ENCODE peak calls at places on chromosomes 2 and 18, in nine cellular contexts. I is mesenchymal stem cell; H is left cardiac atrium; G is GM12865; D is A549; R is foreskin fibroblast; M is NCI-H524; Q is CD8-positive, alpha-beta T cell; F is psoas muscle. S is an unnamed sample.

GRCh38 chr2:241050624-241051577 is 51.2 kb downstream of the MTERF4 start:
- DNase-seq in I (no peak), H (no peak), G (no peak), D (no peak), R (no peak), M (no peak), Q (no peak), F (no peak), S (no peak)

GRCh38 chr2:118013221-118013723 is 598 bp downstream of the CCDC93 start:
- DNase-seq in I (peak; percentile 28), H (peak; percentile 53), G (peak; percentile 32), D (peak; percentile 55), R (peak; percentile 29), M (peak; percentile 32), Q (peak; percentile 15), F (peak; percentile 78), S (peak; percentile 47)

GRCh38 chr2:20291846-20292408 is 58.7 kb downstream of the PUM2 start:
- DNase-seq in I (no peak), H (no peak), G (no peak), D (no peak), R (no peak), M (no peak), Q (no peak), F (no peak), S (no peak)

GRCh38 chr2:237154050-237154638 is 68.5 kb downstream of the COPS8 start:
- DNase-seq in I (peak; percentile 69), H (no peak), G (peak; percentile 81), D (peak; percentile 45), R (peak; percentile 59), M (peak; percentile 65), Q (peak; percentile 45), F (no peak), S (peak; percentile 58)

GRCh38 chr2:217477583-217477982 is 525.2 kb downstream of the TNS1 start:
- DNase-seq in I (no peak), H (no peak), G (no peak), D (no peak), R (no peak), M (no peak), Q (no peak), F (no peak), S (no peak)

GRCh38 chr2:191001032-191001431 is 12.9 kb downstream of the STAT1 start:
- DNase-seq in I (no peak), H (no peak), G (no peak), D (no peak), R (no peak), M (no peak), Q (no peak), F (no peak), S (no peak)

GRCh38 chr18:43539862-43540261 is 262.6 kb upstream of the SYT4 start:
- DNase-seq in I (no peak), H (no peak), G (no peak), D (no peak), R (no peak), M (no peak), Q (no peak), F (no peak), S (no peak)

GRCh38 chr2:187379869-187380268 is 68.2 kb downstream of the CALCRL start:
- DNase-seq in I (no peak), H (no peak), G (no peak), D (no peak), R (no peak), M (no peak), Q (no peak), F (no peak), S (no peak)

GRCh38 chr2:105999590-105999989 is 194.5 kb downstream of the UXS1 start:
- DNase-seq in I (no peak), H (no peak), G (no peak), D (no peak), R (no peak), M (no peak), Q (no peak), F (no peak), S (no peak)

GRCh38 chr2:158191076-158191566 is 89.4 kb downstream of the UPP2 start:
- DNase-seq in I (peak; percentile 22), H (no peak), G (peak; percentile 74), D (no peak), R (no peak), M (no peak), Q (no peak), F (no peak), S (no peak)

GRCh38 chr2:202149155-202149762 is 76.2 kb downstream of the KIAA2012 start:
- DNase-seq in I (no peak), H (peak; percentile 70), G (no peak), D (no peak), R (no peak), M (no peak), Q (no peak), F (no peak), S (no peak)

GRCh38 chr2:39429738-39430137 is 7.3 kb downstream of the MAP4K3 start:
- DNase-seq in I (no peak), H (no peak), G (no peak), D (no peak), R (no peak), M (no peak), Q (no peak), F (no peak), S (no peak)

GRCh38 chr18:48106976-48107781 is 176.7 kb upstream of the SMAD2 start:
- DNase-seq in I (no peak), H (no peak), G (no peak), D (no peak), R (no peak), M (no peak), Q (no peak), F (no peak), S (no peak)

GRCh38 chr2:43467889-43468288 is 127.9 kb downstream of the THADA start:
- DNase-seq in I (peak; percentile 64), H (no peak), G (no peak), D (no peak), R (peak; percentile 54), M (no peak), Q (no peak), F (no peak), S (no peak)

GRCh38 chr18:11175266-11175947 is 26.0 kb upstream of the PIEZO2 start:
- DNase-seq in I (peak; percentile 13), H (no peak), G (no peak), D (no peak), R (peak; percentile 33), M (no peak), Q (no peak), F (no peak), S (no peak)

GRCh38 chr2:240963376-240964220 is 34.8 kb upstream of the SNED1 start:
- DNase-seq in I (no peak), H (no peak), G (no peak), D (no peak), R (no peak), M (no peak), Q (no peak), F (peak; percentile 34), S (no peak)

GRCh38 chr2:38723173-38723572 is 28.0 kb downstream of the SRSF7 start:
- DNase-seq in I (no peak), H (no peak), G (peak; percentile 88), D (no peak), R (no peak), M (peak; percentile 80), Q (no peak), F (peak; percentile 82), S (no peak)

GRCh38 chr2:109209412-109209811 is 80.4 kb downstream of the SH3RF3 start:
- DNase-seq in I (peak; percentile 70), H (no peak), G (no peak), D (no peak), R (peak; percentile 75), M (no peak), Q (no peak), F (no peak), S (peak; percentile 27)

GRCh38 chr2:241855245-241855887 is 3.3 kb downstream of the PDCD1 start:
- DNase-seq in I (no peak), H (peak; percentile 21), G (no peak), D (no peak), R (no peak), M (no peak), Q (no peak), F (no peak), S (no peak)

GRCh38 chr2:84832772-84833461 is 48.0 kb downstream of the TRABD2A start:
- DNase-seq in I (no peak), H (no peak), G (peak; percentile 46), D (no peak), R (no peak), M (no peak), Q (no peak), F (no peak), S (no peak)

GRCh38 chr18:54147439-54147838 is 77.0 kb downstream of the MBD2 start:
- DNase-seq in I (no peak), H (no peak), G (peak; percentile 91), D (no peak), R (no peak), M (peak; percentile 80), Q (no peak), F (no peak), S (no peak)

GRCh38 chr2:85728883-85729824 is 24.6 kb upstream of the ATOH8 start:
- DNase-seq in I (peak; percentile 82), H (peak; percentile 92), G (peak; percentile 78), D (peak; percentile 93), R (peak; percentile 79), M (peak; percentile 85), Q (peak; percentile 62), F (peak; percentile 97), S (peak; percentile 72)

GRCh38 chr2:190674966-190675650 is 26.2 kb downstream of the NAB1 start:
- DNase-seq in I (no peak), H (no peak), G (peak; percentile 74), D (no peak), R (no peak), M (no peak), Q (no peak), F (no peak), S (no peak)

GRCh38 chr2:241794250-241794823 is 14.7 kb upstream of the NEU4 start:
- DNase-seq in I (no peak), H (no peak), G (no peak), D (no peak), R (no peak), M (no peak), Q (no peak), F (no peak), S (no peak)

GRCh38 chr2:239396881-239397681 is 3.7 kb downstream of the HDAC4 start:
- DNase-seq in I (no peak), H (no peak), G (peak; percentile 26), D (no peak), R (no peak), M (peak; percentile 6), Q (no peak), F (peak; percentile 73), S (no peak)

GRCh38 chr2:182541268-182541667 is 114.4 kb upstream of the PDE1A start:
- DNase-seq in I (no peak), H (no peak), G (peak; percentile 18), D (no peak), R (no peak), M (no peak), Q (no peak), F (no peak), S (no peak)

GRCh38 chr2:98643496-98644100 is 35.2 kb downstream of the UNC50 start:
- DNase-seq in I (no peak), H (no peak), G (no peak), D (no peak), R (no peak), M (no peak), Q (no peak), F (no peak), S (no peak)

S was measured in RKO.